ENCODE peak calls at places on chromosomes 16 and 17, in four cellular contexts. M, K, B and Y are unnamed samples.

GRCh38 chr17:63681530-63681929 is 18.4 kb downstream of the LIMD2 start:
- ATAC-seq in M (no peak), K (peak), B (no peak), Y (no peak)

GRCh38 chr16:4696905-4697866 is 3.8 kb downstream of the NUDT16L1 start:
- ATAC-seq in M (no peak), K (no peak), B (no peak), Y (no peak)

GRCh38 chr17:32936157-32936893 is 8.4 kb downstream of the TMEM98 start:
- ATAC-seq in M (peak), K (no peak), B (no peak), Y (peak)

GRCh38 chr16:12348733-12349704 is 372.5 kb downstream of the SNX29 start:
- ATAC-seq in K (no peak), M (no peak), B (no peak), Y (no peak)

GRCh38 chr16:8935989-8936388 is 27.7 kb downstream of the USP7 start:
- ATAC-seq in B (no peak), M (peak), K (no peak), Y (peak)

GRCh38 chr17:55215711-55216110 is 49.0 kb upstream of the HLF start:
- ATAC-seq in K (no peak), M (no peak), B (no peak), Y (no peak)

GRCh38 chr17:52995127-52995526 is 827.6 kb upstream of the KIF2B start:
- ATAC-seq in B (no peak), M (no peak), K (no peak), Y (no peak)

GRCh38 chr17:15340966-15341365 is 431 bp downstream of the TEKT3 start:
- ATAC-seq in K (peak), M (no peak), B (no peak), Y (peak)

GRCh38 chr16:86777098-86777946 is 199.0 kb downstream of the FOXL1 start:
- ATAC-seq in B (no peak), M (no peak), K (no peak), Y (no peak)

GRCh38 chr16:12078405-12079245 is 102.1 kb downstream of the SNX29 start:
- ATAC-seq in K (no peak), B (no peak), M (no peak), Y (no peak)

GRCh38 chr16:68319185-68319908 is 8.5 kb downstream of the PRMT7 start:
- ATAC-seq in K (no peak), B (no peak), M (peak), Y (no peak)

GRCh38 chr17:16258916-16259315 is 41.9 kb downstream of the PIGL start:
- ATAC-seq in B (no peak), M (no peak), K (no peak), Y (no peak)

GRCh38 chr17:68824707-68825106 is 130.5 kb downstream of the ABCA8 start:
- ATAC-seq in B (no peak), K (no peak), M (no peak), Y (no peak)

GRCh38 chr16:88636488-88637265 is 1.7 kb upstream of the IL17C start:
- ATAC-seq in M (no peak), K (no peak), B (no peak), Y (no peak)

GRCh38 chr17:15311996-15312395 is 29.4 kb downstream of the TEKT3 start:
- ATAC-seq in B (no peak), M (no peak), K (no peak), Y (no peak)

GRCh38 chr17:60501589-60501988 is 24.5 kb downstream of the APPBP2 start:
- ATAC-seq in K (no peak), B (no peak), M (no peak), Y (no peak)

GRCh38 chr17:73043686-73044581 is 48.6 kb downstream of the SLC39A11 start:
- ATAC-seq in B (no peak), K (peak), M (no peak), Y (peak)

GRCh38 chr16:15616068-15616467 is 26.9 kb downstream of the MARF1 start:
- ATAC-seq in B (no peak), M (no peak), K (no peak), Y (no peak)

GRCh38 chr17:49414271-49414621 is 436 bp downstream of the PHB1 start:
- ATAC-seq in K (no peak), M (no peak), B (no peak), Y (peak)

GRCh38 chr16:79402356-79402755 is 198.2 kb downstream of the MAF start:
- ATAC-seq in K (peak), B (no peak), M (no peak), Y (no peak)

GRCh38 chr16:85819245-85819644 is 19.8 kb downstream of the COX4I1 start:
- ATAC-seq in M (peak), K (no peak), B (peak), Y (peak)

GRCh38 chr16:86363836-86364618 is 146.3 kb upstream of the FOXF1 start:
- ATAC-seq in M (no peak), K (no peak), B (no peak), Y (peak)

GRCh38 chr17:41810659-41811548 is 845 bp downstream of the P3H4 start:
- ATAC-seq in K (peak), M (peak), B (peak), Y (no peak)

GRCh38 chr16:77748426-77748825 is 26.1 kb downstream of the NUDT7 start:
- ATAC-seq in B (no peak), M (no peak), K (no peak), Y (no peak)

GRCh38 chr16:66226762-66227161 is 139.7 kb upstream of the CDH5 start:
- ATAC-seq in B (no peak), M (no peak), K (peak), Y (no peak)

GRCh38 chr17:81641825-81642489 is 5.0 kb downstream of the TSPAN10 start:
- ATAC-seq in M (no peak), B (no peak), K (no peak), Y (peak)

GRCh38 chr17:42429726-42430464 is 6.8 kb upstream of the CAVIN1 start:
- ATAC-seq in B (no peak), M (no peak), K (no peak), Y (no peak)

GRCh38 chr16:55703003-55704001 is 47.5 kb downstream of the SLC6A2 start:
- ATAC-seq in B (no peak), K (no peak), M (no peak), Y (peak)

GRCh38 chr16:18841833-18842525 is 40.6 kb upstream of the ARL6IP1 start:
- ATAC-seq in B (no peak), M (no peak), K (no peak), Y (no peak)

GRCh38 chr17:69581061-69581955 is 166.8 kb downstream of the MAP2K6 start:
- ATAC-seq in M (peak), K (no peak), B (no peak), Y (no peak)

GRCh38 chr17:5582177-5582885 is 2.0 kb downstream of the NLRP1 start:
- ATAC-seq in B (no peak), K (no peak), M (no peak), Y (no peak)

GRCh38 chr16:56332464-56333079 is 92.8 kb downstream of the AMFR start:
- ATAC-seq in K (peak), B (no peak), M (no peak), Y (peak)

GRCh38 chr17:9750488-9750887 is 40.9 kb downstream of the DHRS7C start:
- ATAC-seq in M (no peak), K (no peak), B (no peak), Y (no peak)

GRCh38 chr16:12679660-12680272 is 123.9 kb downstream of the CPPED1 start:
- ATAC-seq in K (no peak), B (no peak), M (no peak), Y (peak)

GRCh38 chr16:57960826-57961472 is 10.0 kb downstream of the CNGB1 start:
- ATAC-seq in M (no peak), B (no peak), K (no peak), Y (no peak)

GRCh38 chr16:27223226-27223610 is 19.9 kb downstream of the KDM8 start:
- ATAC-seq in M (no peak), B (no peak), K (no peak), Y (peak)

GRCh38 chr17:75239778-75240393 is 21.5 kb downstream of the GGA3 start:
- ATAC-seq in B (no peak), K (no peak), M (no peak), Y (no peak)

GRCh38 chr16:87850009-87851006 is 19.0 kb downstream of the SLC7A5 start:
- ATAC-seq in B (peak), K (peak), M (peak), Y (peak)